ENCODE peak calls at places on chromosomes 7 and 10, in five cellular contexts. Z is HepG2, M is K562, A is H1, J is GM12878. O is an unnamed sample.

GRCh38 chr7:115113131-115113530 is 191.2 kb downstream of the MDFIC start:
- DNase-seq in J (no peak), M (no peak), Z (no peak), A (no peak), O (no peak)

GRCh38 chr7:31108097-31108657 is 56.1 kb downstream of the ADCYAP1R1 start:
- DNase-seq in A (peak), Z (no peak), M (no peak), J (no peak), O (no peak)

GRCh38 chr10:84837041-84837766 is 508.8 kb downstream of the CCSER2 start:
- DNase-seq in J (no peak), Z (no peak), M (no peak), A (no peak), O (no peak)

GRCh38 chr7:26653430-26653911 is 210.9 kb downstream of the SKAP2 start:
- DNase-seq in M (no peak), A (no peak), J (no peak), Z (no peak), O (no peak)

GRCh38 chr7:150317748-150318444 is 5.3 kb upstream of the LRRC61 start:
- DNase-seq in J (no peak), M (peak), Z (no peak), A (no peak), O (no peak)

GRCh38 chr7:22545539-22545938 is 45.6 kb upstream of the STEAP1B start:
- DNase-seq in M (no peak), Z (no peak), J (no peak), A (no peak), O (no peak)

GRCh38 chr7:138625849-138626230 is 75.3 kb downstream of the SVOPL start:
- DNase-seq in Z (no peak), M (no peak), J (no peak), A (no peak), O (no peak)

GRCh38 chr7:51545131-51545530 is 228.5 kb upstream of the COBL start:
- DNase-seq in A (no peak), J (no peak), M (no peak), Z (no peak), O (no peak)

GRCh38 chr10:70069346-70069745 is 16.7 kb downstream of the MACROH2A2 start:
- DNase-seq in M (no peak), Z (no peak), J (no peak), A (no peak), O (no peak)

GRCh38 chr7:119341822-119342221 is 931.2 kb upstream of the KCND2 start:
- DNase-seq in M (no peak), A (no peak), Z (no peak), J (no peak), O (no peak)

GRCh38 chr10:103044942-103045489 is 126.9 kb downstream of the CNNM2 start:
- DNase-seq in J (no peak), M (no peak), Z (no peak), A (no peak), O (no peak)

GRCh38 chr7:26117142-26117807 is 34.7 kb upstream of the NFE2L3 start:
- DNase-seq in A (no peak), M (peak), Z (peak), J (no peak), O (no peak)

GRCh38 chr10:62804384-62805138 is at the start of gene ADO:
- DNase-seq in M (peak), A (peak), Z (peak), J (peak), O (peak)

GRCh38 chr7:133703547-133703946 is 423.6 kb upstream of the LRGUK start:
- DNase-seq in Z (no peak), M (no peak), A (no peak), J (no peak), O (no peak)

GRCh38 chr7:51666751-51667150 is 350.1 kb upstream of the COBL start:
- DNase-seq in J (no peak), A (no peak), Z (no peak), M (no peak), O (no peak)

GRCh38 chr7:129376778-129377700 is 57.2 kb upstream of the STRIP2 start:
- DNase-seq in Z (no peak), J (no peak), M (no peak), A (no peak), O (no peak)

GRCh38 chr10:11430421-11431275 is 180.8 kb downstream of the USP6NL start:
- DNase-seq in Z (no peak), J (no peak), A (no peak), M (no peak), O (no peak)

GRCh38 chr7:157211710-157212109 is 73.0 kb downstream of the UBE3C start:
- DNase-seq in M (no peak), J (no peak), Z (no peak), A (no peak), O (no peak)

GRCh38 chr10:123069271-123069670 is 60.5 kb downstream of the ACADSB start:
- DNase-seq in A (no peak), Z (no peak), J (no peak), M (no peak), O (no peak)

GRCh38 chr10:102055647-102056419 is at the start of gene ARMH3:
- DNase-seq in M (peak), A (peak), Z (peak), J (peak), O (peak)

GRCh38 chr10:77157248-77158019 is 480.2 kb downstream of the KCNMA1 start:
- DNase-seq in M (no peak), J (no peak), Z (no peak), A (no peak), O (no peak)

GRCh38 chr10:102602272-102603045 is 41.8 kb upstream of the TRIM8 start:
- DNase-seq in Z (no peak), A (no peak), J (no peak), M (no peak), O (no peak)

GRCh38 chr10:127017406-127018297 is 112.4 kb downstream of the DOCK1 start:
- DNase-seq in A (no peak), M (no peak), J (no peak), Z (no peak), O (no peak)

GRCh38 chr7:130971297-130971696 is 237.3 kb upstream of the KLF14 start:
- DNase-seq in J (no peak), M (no peak), A (no peak), Z (no peak), O (no peak)

GRCh38 chr7:460374-461117 is 59.1 kb downstream of the PDGFA start:
- DNase-seq in Z (peak), J (no peak), A (peak), M (no peak), O (no peak)

GRCh38 chr10:122525788-122526187 is 34.8 kb upstream of the DMBT1 start:
- DNase-seq in M (no peak), A (no peak), J (no peak), Z (peak), O (no peak)

GRCh38 chr10:75959209-75959608 is 527.8 kb downstream of the LRMDA start:
- DNase-seq in M (no peak), Z (peak), A (no peak), J (no peak), O (no peak)

GRCh38 chr7:124032369-124033092 is at the start of gene TMEM229A:
- DNase-seq in M (no peak), Z (no peak), A (peak), J (no peak), O (peak)

GRCh38 chr10:488081-488932 is 201.2 kb downstream of the DIP2C start:
- DNase-seq in M (no peak), A (no peak), Z (no peak), J (no peak), O (no peak)

GRCh38 chr10:32413513-32413912 is 32.4 kb upstream of the CCDC7 start:
- DNase-seq in Z (no peak), J (no peak), M (no peak), A (no peak), O (no peak)

GRCh38 chr7:3201937-3202715 is 98.9 kb upstream of the SDK1 start:
- DNase-seq in Z (no peak), J (no peak), M (no peak), A (no peak), O (no peak)

GRCh38 chr10:13272164-13272571 is 27.7 kb downstream of the PHYH start:
- DNase-seq in J (no peak), M (no peak), A (peak), Z (peak), O (no peak)

GRCh38 chr7:29442146-29442545 is 121.5 kb upstream of the PRR15 start:
- DNase-seq in J (no peak), Z (no peak), A (no peak), M (no peak), O (no peak)

GRCh38 chr7:107071129-107071528 is 26.6 kb downstream of the PRKAR2B start:
- DNase-seq in Z (no peak), J (no peak), A (no peak), M (no peak), O (no peak)

GRCh38 chr7:16989883-16990413 is 108.2 kb upstream of the AGR3 start:
- DNase-seq in A (no peak), Z (peak), J (no peak), M (no peak), O (no peak)

GRCh38 chr7:54961391-54961790 is 57.4 kb upstream of the EGFR start:
- DNase-seq in J (no peak), Z (no peak), M (no peak), A (no peak), O (no peak)

GRCh38 chr7:129118976-129119375 is 25.5 kb upstream of the TSPAN33 start:
- DNase-seq in Z (no peak), M (no peak), J (no peak), A (no peak), O (no peak)

GRCh38 chr7:22361320-22361719 is 4.4 kb upstream of the RAPGEF5 start:
- DNase-seq in J (no peak), M (no peak), A (no peak), Z (no peak), O (no peak)

GRCh38 chr10:61024801-61025201 is 80.8 kb upstream of the RHOBTB1 start:
- DNase-seq in A (no peak), Z (peak), M (peak), J (no peak), O (no peak)

GRCh38 chr10:5413012-5413938 is 918 bp downstream of the NET1 start:
- DNase-seq in A (peak), J (no peak), M (no peak), Z (peak), O (no peak)
- TF ChIP-seq POLR2AphosphoS5 in A (no peak), J (no peak), M (no peak), Z (no peak), O (no peak)

GRCh38 chr10:80196270-80196949 is 8.9 kb downstream of the ANXA11 start:
- DNase-seq in J (peak), A (no peak), M (no peak), Z (peak), O (no peak)
- TF ChIP-seq POLR2A in J (no peak), A (no peak), M (no peak), Z (peak), O (no peak)

GRCh38 chr10:99993994-99994689 is 15.6 kb downstream of the DNMBP start:
- DNase-seq in A (no peak), M (peak), Z (no peak), J (peak), O (peak)
- TF ChIP-seq TAF1 in A (no peak), M (no peak), Z (no peak), J (no peak), O (no peak)

GRCh38 chr7:95578299-95578855 is 17.9 kb downstream of the PDK4 start:
- DNase-seq in J (no peak), A (no peak), M (no peak), Z (no peak), O (no peak)

GRCh38 chr7:95579318-95579717 is 17.0 kb downstream of the PDK4 start:
- DNase-seq in A (no peak), M (no peak), Z (no peak), J (no peak), O (no peak)

GRCh38 chr7:95583834-95584621 is 12.3 kb downstream of the PDK4 start:
- DNase-seq in A (no peak), Z (no peak), M (no peak), J (no peak), O (no peak)

GRCh38 chr7:95582578-95583293 is 13.6 kb downstream of the PDK4 start:
- DNase-seq in M (no peak), Z (no peak), J (no peak), A (no peak), O (no peak)

DNA sequence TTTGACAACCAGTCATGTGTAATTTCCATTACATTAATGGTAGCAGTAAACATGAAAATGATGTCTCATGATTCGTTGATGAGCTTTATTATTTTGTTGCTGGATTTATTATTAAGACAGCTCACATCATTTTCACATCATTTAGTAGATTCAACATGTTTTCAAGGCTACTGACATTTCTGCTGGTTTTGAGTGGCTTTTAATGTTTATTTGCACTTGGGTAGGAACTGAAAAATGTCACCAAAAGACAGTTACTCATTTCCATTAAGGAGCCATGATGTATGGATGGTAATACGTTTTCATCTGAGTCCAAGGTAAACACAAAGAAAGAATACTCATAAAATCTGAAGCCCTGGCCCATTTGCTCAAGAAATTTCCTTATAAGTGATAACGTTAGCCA is 14.9 kb downstream of the PDK4 start:
- DNase-seq in Z (no peak), M (no peak), J (no peak), A (no peak), O (no peak)
- TF ChIP-seq POLR2AphosphoS5 in Z (no peak), M (no peak), J (no peak), A (no peak), O (no peak)

DNA sequence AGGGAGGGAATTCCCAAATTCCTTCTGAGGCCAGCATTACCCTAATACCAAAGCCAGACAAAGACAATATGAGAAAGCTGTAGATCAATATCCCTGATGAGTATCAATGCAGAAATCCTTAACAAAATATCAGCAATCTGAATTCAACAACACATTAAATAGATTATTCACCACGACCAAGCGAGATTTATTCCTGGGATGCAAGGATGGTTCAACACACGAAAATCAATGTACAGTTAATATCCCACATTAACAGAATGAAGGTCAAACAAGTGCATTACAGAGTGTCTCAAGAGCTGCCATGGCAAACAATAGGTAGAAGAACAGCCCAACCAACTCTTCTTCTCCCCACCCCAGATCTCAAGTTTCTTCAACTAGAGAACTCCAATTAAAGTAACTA is 6.1 kb downstream of the ECD start:
- DNase-seq in J (no peak), Z (no peak), M (no peak), A (no peak), O (no peak)
- TF ChIP-seq POLR2A in J (no peak), Z (no peak), M (no peak), A (no peak), O (no peak)

DNA sequence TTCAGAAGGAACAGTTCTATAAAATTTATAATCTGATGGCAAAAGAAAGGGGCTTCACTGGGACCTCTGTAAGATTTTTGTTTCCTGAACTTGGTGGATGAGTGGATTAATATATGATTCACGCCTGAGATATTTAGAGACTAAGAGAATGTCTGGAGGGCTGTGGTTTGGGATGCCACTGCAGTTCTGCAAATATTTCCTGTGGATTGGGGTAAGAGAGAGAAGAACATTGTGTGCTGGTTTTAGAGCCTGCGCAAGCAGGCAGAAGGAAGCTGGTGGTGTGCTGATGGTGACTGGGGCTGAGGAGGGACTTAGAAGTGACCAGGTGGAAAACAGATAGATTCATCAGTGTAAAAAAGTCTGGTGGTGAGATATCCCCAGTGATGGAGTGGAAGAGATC is 87.0 kb downstream of the SUGCT start:
- DNase-seq in J (no peak), M (no peak), A (no peak), Z (no peak), O (no peak)
- TF ChIP-seq TAF1 in J (no peak), M (no peak), A (no peak), Z (no peak), O (no peak)

DNA sequence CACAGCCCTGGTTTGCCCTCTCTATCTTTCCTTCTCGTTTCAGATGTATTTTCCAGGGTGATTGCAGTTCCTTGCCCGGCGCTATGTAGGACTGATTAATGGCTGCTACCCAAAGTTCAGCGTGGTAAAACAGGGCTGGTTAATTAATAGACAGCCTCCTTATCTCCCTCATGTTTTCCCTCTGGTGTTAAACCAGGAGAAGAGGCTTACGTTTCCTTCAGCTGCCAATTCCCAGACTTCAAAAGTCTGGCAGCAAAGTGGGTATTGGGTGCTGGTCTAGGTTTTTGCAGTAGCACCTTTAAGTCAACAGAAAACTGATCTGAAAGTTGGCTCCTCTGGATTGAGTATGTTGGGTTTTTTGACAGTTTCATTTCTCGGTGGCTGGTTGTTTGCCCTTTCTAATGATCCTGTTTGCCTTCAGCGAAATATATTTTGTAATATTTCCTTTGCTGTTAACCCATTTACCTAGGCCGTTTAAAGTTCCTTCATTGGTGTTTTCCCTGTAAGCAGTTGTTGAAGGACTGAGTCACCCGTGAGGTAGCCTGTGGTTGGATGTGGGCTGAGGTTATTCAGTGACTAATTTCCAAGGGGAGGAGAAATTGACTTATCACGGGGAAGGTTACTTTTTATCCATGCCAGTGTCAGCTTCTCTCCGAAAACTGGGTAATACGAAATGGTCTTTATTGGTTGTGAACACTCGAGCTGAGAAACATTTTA is 257.1 kb downstream of the KIAA1217 start:
- DNase-seq in M (no peak), J (peak), Z (peak), A (no peak), O (no peak)
- TF ChIP-seq POLR2AphosphoS5 in M (no peak), J (no peak), Z (no peak), A (no peak), O (no peak)

O was measured in GM12891.